ENCODE peak calls at places on chromosomes 11 and 22, in ten cellular contexts. T, P, R, Z, G, M, V, Y, J and U are unnamed samples.

GRCh38 chr11:114317738-114318137 is 21.5 kb downstream of the NNMT start:
- DNase-seq in R (no peak), Y (peak), T (no peak), J (no peak), Z (no peak), V (peak), G (no peak), P (peak), M (peak), U (no peak)

GRCh38 chr11:69539416-69540117 is 58.1 kb downstream of the LINC01488 start:
- DNase-seq in J (no peak), G (no peak), M (no peak), Z (no peak), R (peak), V (peak), P (no peak), Y (no peak), T (no peak), U (no peak)

GRCh38 chr11:4626207-4627105 is 10.8 kb upstream of the OR51D1 start:
- DNase-seq in M (peak), G (peak), T (no peak), Z (peak), J (no peak), V (no peak), P (no peak), Y (peak), R (no peak), U (peak)

GRCh38 chr22:38397189-38398097 is 57.6 kb downstream of the KCNJ4 start:
- DNase-seq in J (no peak), T (no peak), M (peak), Z (peak), R (peak), G (no peak), Y (peak), V (peak), P (peak), U (peak)

GRCh38 chr11:12172493-12173013 is 62.2 kb downstream of the MICAL2 start:
- DNase-seq in Y (no peak), P (no peak), J (no peak), Z (no peak), T (no peak), R (no peak), G (no peak), M (peak), V (no peak), U (no peak)

GRCh38 chr11:116861539-116861938 is 24.1 kb upstream of the APOA1 start:
- DNase-seq in Y (no peak), T (no peak), M (no peak), Z (no peak), V (no peak), J (no peak), G (peak), P (no peak), R (no peak), U (no peak)

GRCh38 chr11:70551323-70552166 is 153.2 kb downstream of the CTTN start:
- DNase-seq in Y (no peak), M (peak), Z (no peak), V (no peak), R (no peak), G (no peak), J (no peak), P (no peak), T (no peak), U (no peak)

GRCh38 chr11:88818978-88819377 is 246.8 kb downstream of the GRM5 start:
- DNase-seq in T (no peak), R (no peak), M (no peak), J (no peak), G (no peak), Y (no peak), Z (no peak), V (no peak), P (no peak), U (no peak)

GRCh38 chr22:22896601-22897000 is 9.0 kb downstream of the IGLL5 start:
- DNase-seq in Z (no peak), M (no peak), Y (no peak), V (no peak), G (no peak), R (no peak), P (no peak), T (no peak), J (no peak), U (no peak)

GRCh38 chr11:102788334-102789035 is 8.1 kb upstream of the MMP10 start:
- DNase-seq in G (no peak), P (no peak), J (no peak), Z (no peak), Y (no peak), V (no peak), T (no peak), M (no peak), R (no peak), U (no peak)
- H3K27ac ChIP-seq in G (no peak), P (no peak), J (no peak), Z (no peak), Y (no peak), V (no peak), T (no peak), M (no peak), R (no peak), U (no peak)

GRCh38 chr22:19148417-19149046 is 1.6 kb downstream of the GSC2 start:
- DNase-seq in G (no peak), T (no peak), R (no peak), M (no peak), J (no peak), Z (no peak), P (no peak), Y (no peak), V (no peak), U (no peak)

GRCh38 chr22:19150482-19151328 is 613 bp upstream of the GSC2 start:
- DNase-seq in P (no peak), V (no peak), T (no peak), G (no peak), R (no peak), M (peak), J (no peak), Z (no peak), Y (no peak), U (no peak)

GRCh38 chr22:19149962-19150361 is at the start of gene GSC2:
- DNase-seq in Y (no peak), Z (no peak), V (no peak), R (no peak), J (no peak), T (no peak), G (no peak), M (peak), P (no peak), U (no peak)

GRCh38 chr22:19147193-19147780 is 2.8 kb downstream of the GSC2 start:
- DNase-seq in R (no peak), P (no peak), V (no peak), G (no peak), Y (no peak), Z (no peak), J (no peak), T (no peak), M (peak), U (no peak)

DNA sequence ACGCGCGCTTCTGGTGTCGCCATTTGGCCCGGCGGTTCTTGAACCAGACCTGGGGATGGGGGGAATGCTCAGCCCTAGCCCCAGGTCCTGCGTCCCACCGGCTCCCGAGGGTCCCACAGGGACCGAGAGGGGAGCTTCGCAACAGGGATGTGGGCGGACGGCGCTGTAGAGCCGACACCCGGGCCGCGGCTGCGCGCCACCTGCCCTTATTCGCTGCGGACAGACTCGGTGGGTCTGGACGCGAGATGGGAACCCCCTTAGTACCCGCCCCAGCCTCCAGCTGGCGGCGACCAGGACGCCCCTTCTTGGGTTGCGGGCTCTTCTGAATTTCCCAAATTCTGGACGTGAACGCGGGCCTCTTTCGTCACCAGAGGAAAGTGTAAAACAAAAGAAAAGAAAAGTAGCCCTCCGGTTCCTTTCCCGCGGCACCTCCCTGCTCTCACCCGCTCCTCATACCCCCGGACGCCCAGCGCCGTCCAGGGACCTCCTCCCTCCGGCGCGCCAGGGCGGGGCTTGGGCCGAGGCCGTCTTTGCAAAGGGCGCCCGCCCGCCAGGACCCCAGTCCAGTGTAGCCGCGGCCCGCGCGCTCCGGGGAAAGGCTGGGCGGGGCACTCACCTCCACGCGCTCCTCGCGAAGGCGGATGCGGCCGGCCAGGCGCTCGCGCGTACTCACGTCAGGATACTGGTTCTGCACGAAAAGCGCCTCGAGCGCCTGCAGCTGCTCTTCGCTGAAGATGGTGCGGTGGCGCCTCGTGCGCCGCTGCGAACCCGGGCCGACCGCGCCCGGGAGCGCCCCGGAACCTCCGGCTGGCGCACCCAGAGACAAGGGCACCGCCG is 827 bp downstream of the GSC2 start:
- DNase-seq in T (no peak), J (no peak), Y (no peak), G (no peak), M (peak), P (no peak), R (no peak), V (no peak), Z (no peak), U (peak)
- H3K4me3 ChIP-seq in T (peak), J (peak), Y (peak), G (no peak), M (no peak), P (peak), R (peak), V (peak), Z (peak), U (no peak)

GRCh38 chr22:49922926-49923325 is 4.5 kb downstream of the CRELD2 start:
- DNase-seq in R (peak), J (no peak), M (no peak), V (no peak), G (no peak), Y (no peak), P (no peak), T (no peak), Z (no peak), U (no peak)
- H3K27ac ChIP-seq in R (no peak), J (no peak), M (no peak), V (no peak), G (no peak), Y (no peak), P (no peak), T (no peak), Z (no peak), U (no peak)

DNA sequence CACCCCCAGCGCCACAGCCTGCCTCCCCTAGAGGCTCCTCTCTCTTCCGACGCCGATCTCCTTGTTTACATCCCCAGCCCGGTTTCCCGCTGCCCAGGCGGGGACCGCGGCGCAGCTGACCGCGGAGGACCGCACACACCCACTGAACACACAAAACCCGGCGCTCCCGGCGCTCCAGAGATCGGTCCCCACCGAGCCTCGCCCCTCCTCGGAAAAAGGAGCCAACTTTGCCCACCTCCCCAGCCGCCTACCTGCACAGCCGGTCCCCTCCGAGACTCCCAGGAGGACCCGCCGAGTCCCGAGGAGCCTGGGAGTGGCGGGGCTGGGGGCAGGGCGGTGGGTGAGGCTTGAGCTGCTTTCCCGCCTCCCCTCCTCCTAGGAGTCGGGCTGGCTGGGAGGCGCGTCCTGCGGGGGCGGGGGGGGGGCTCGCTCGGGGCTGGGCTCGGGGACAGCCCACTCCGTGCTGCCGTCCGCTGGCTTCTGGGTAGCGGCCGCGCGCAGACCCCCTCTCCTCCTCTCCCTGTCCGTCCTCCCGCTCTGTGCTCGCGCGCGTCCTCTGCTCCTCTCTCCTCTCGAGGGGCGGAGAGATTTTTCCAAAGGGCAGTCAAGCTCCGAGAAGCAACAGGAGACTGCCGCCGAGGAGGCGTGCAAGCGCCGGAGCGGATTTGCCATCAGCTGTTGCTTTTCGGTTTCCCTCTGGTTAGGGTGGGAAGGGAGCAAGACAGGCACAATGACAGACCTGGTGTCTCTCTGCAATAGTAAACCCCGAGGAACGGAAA is at the start of gene FXYD6:
- DNase-seq in P (peak), J (no peak), Z (no peak), R (no peak), M (peak), V (peak), Y (peak), G (no peak), T (no peak), U (no peak)
- H3K4me3 ChIP-seq in P (peak), J (peak), Z (peak), R (peak), M (peak), V (peak), Y (peak), G (no peak), T (peak), U (peak)

GRCh38 chr11:66986178-66986545 is 11.1 kb downstream of the C11orf86 start:
- DNase-seq in M (no peak), T (no peak), Y (no peak), Z (no peak), G (no peak), P (no peak), V (no peak), J (no peak), R (no peak), U (no peak)
- H3K27ac ChIP-seq in M (no peak), T (no peak), Y (no peak), Z (no peak), G (no peak), P (no peak), V (peak), J (no peak), R (no peak), U (no peak)

GRCh38 chr11:102267602-102268001 is 49.7 kb upstream of the BIRC3 start:
- DNase-seq in T (no peak), G (no peak), R (no peak), V (no peak), Y (no peak), Z (no peak), J (no peak), M (no peak), P (no peak), U (peak)
- H3K4me3 ChIP-seq in T (peak), G (no peak), R (peak), V (no peak), Y (no peak), Z (no peak), J (peak), M (no peak), P (no peak), U (no peak)

DNA sequence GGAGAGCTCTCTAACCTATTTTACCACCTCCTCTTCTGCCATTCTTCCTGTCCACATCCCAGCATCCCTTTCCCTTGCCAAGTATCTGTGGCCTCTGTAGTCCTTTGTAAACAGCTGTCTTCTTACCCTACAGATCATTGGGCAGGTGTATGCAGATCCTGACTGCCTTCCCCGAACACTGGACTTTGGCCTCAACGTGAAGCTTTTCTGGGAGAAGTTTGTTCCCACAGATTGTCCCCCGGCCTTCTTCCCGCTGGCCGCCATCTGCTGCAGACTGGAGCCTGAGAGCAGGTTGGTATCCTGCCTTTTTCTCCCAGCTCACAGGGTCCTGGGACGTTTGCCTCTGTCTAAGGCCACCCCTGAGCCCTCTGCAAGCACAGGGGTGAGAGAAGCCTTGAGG is 17.3 kb downstream of the PIK3IP1 start:
- DNase-seq in P (no peak), Z (no peak), J (no peak), G (no peak), Y (no peak), M (no peak), R (no peak), T (no peak), V (no peak), U (peak)
- H3K27ac ChIP-seq in P (no peak), Z (peak), J (no peak), G (no peak), Y (no peak), M (no peak), R (no peak), T (peak), V (no peak), U (no peak)

GRCh38 chr11:47410404-47411264 is 2.2 kb downstream of the SLC39A13 start:
- DNase-seq in Y (no peak), G (no peak), M (peak), J (no peak), P (no peak), R (no peak), Z (no peak), V (no peak), T (no peak), U (no peak)

GRCh38 chr11:47408598-47409439 is 429 bp downstream of the SLC39A13 start:
- DNase-seq in T (no peak), J (no peak), M (peak), R (no peak), P (peak), G (peak), Y (no peak), V (no peak), Z (no peak), U (no peak)

GRCh38 chr11:47407746-47408590 is at the start of gene SLC39A13:
- DNase-seq in V (peak), P (peak), Z (peak), T (peak), R (peak), J (peak), Y (peak), G (peak), M (peak), U (peak)

GRCh38 chr11:47409440-47410403 is 1.3 kb downstream of the SLC39A13 start:
- DNase-seq in G (no peak), M (peak), Y (no peak), J (no peak), P (no peak), T (no peak), V (no peak), Z (no peak), R (no peak), U (no peak)

DNA sequence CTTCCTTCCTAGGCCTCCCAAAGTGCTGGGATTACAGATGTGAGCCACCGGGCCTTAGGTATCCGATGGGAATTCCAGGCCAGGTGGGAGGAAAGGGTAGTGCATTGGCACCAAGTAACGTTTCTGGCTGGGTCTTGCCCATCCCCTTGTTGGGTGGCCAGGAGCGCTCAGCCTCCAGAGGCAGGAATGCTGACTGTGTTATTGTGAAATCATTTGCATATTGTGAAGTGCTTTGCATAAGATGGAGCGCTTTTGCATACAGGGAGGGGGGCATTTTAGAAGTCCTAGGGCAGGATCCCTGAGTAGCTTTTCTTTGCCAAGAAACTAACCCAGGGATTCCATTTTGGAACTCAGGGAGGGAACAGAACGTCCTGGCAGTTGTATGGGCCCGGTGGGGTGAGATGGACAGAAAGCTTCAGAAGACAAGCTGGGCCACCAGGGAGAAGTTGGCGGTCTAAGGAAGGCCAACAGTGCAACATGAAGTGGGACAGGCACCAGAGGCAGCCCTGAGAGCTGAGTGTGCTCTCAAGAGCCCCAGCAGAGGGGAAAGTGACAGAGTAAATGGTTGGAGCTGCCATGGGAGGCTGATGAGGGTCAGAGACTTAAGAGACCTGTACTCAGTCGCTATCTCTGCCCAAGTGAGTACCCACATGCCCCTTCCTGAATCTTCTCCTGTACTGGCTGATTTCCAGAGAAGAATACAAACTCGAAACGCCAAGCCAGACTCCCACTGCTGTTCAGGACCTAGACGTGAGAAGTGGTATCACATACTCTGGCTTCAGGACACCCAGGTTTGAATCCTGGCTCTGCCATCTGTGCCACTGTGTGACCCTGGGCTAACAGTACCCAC is 1.3 kb upstream of the SLC39A13 start:
- DNase-seq in P (no peak), V (no peak), M (peak), Z (no peak), G (no peak), R (no peak), Y (no peak), T (no peak), J (no peak), U (no peak)
- H3K4me3 ChIP-seq in P (peak), V (peak), M (peak), Z (peak), G (peak), R (peak), Y (peak), T (peak), J (peak), U (peak)

GRCh38 chr11:57358991-57359390 is 20.8 kb downstream of the P2RX3 start:
- DNase-seq in T (no peak), M (no peak), Y (no peak), R (no peak), G (no peak), J (no peak), V (no peak), P (no peak), Z (no peak), U (no peak)

GRCh38 chr11:57356179-57356757 is 18.1 kb downstream of the P2RX3 start:
- DNase-seq in J (no peak), G (no peak), V (no peak), M (no peak), R (no peak), T (no peak), Z (no peak), Y (no peak), P (no peak), U (no peak)

GRCh38 chr11:57358543-57358961 is 20.4 kb downstream of the P2RX3 start:
- DNase-seq in R (no peak), V (no peak), M (no peak), G (no peak), Z (no peak), J (no peak), P (no peak), T (no peak), Y (no peak), U (peak)

GRCh38 chr11:57357310-57357709 is 19.2 kb downstream of the P2RX3 start:
- DNase-seq in Z (no peak), Y (no peak), M (no peak), R (no peak), J (no peak), V (no peak), P (no peak), G (no peak), T (no peak), U (no peak)

DNA sequence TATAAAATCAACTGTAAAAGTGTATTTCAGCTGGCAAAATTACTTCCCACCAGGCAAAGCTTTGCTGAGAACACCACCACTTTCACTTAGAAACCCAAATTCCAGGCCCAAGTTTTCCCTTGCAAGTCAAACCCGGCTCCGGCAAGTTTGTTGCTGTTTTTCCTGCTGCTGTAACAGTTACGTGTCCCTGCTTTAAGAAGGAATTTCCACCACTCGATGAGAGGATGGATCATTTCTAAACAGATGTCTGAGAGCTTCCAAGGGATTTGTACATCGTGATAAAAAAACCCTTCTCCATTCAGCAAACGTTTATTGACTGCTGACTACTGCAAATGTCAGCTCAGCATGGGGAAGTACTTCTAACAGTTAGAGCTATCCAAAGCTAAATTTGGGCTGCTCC is 19.7 kb downstream of the P2RX3 start:
- DNase-seq in G (no peak), P (no peak), R (no peak), M (no peak), Y (no peak), V (no peak), J (no peak), T (no peak), Z (no peak), U (no peak)
- H3K27ac ChIP-seq in G (no peak), P (peak), R (peak), M (no peak), Y (no peak), V (peak), J (no peak), T (peak), Z (no peak), U (no peak)